ENCODE peak calls at places on chromosomes 12 and 14, in four cellular contexts. One of them, this sample, is unnamed.

GRCh38 chr14:69573841-69574265 is 818 bp downstream of the CCDC177 start:
- DNase-seq in transverse colon: no peak
- DNase-seq in CD8-positive, alpha-beta T cell: no peak
- DNase-seq in glutamatergic neuron: peak
- DNase-seq in this sample: peak

GRCh38 chr12:80086025-80086424 is 13.3 kb upstream of the OTOGL start:
- DNase-seq in transverse colon: no peak
- DNase-seq in CD8-positive, alpha-beta T cell: no peak
- DNase-seq in glutamatergic neuron: no peak
- DNase-seq in this sample: no peak

GRCh38 chr14:99537399-99537798 is 56.2 kb downstream of the CCNK start:
- DNase-seq in transverse colon: peak
- DNase-seq in CD8-positive, alpha-beta T cell: no peak
- DNase-seq in glutamatergic neuron: no peak
- DNase-seq in this sample: no peak

GRCh38 chr12:70292017-70292776 is 49.0 kb downstream of the CNOT2 start:
- DNase-seq in transverse colon: no peak
- DNase-seq in CD8-positive, alpha-beta T cell: no peak
- DNase-seq in glutamatergic neuron: no peak
- DNase-seq in this sample: no peak

GRCh38 chr12:100913872-100914600 is 119.5 kb downstream of the ANO4 start:
- DNase-seq in transverse colon: no peak
- DNase-seq in CD8-positive, alpha-beta T cell: no peak
- DNase-seq in glutamatergic neuron: no peak
- DNase-seq in this sample: no peak

GRCh38 chr14:21039059-21039422 is 3.1 kb upstream of the RNASE7 start:
- DNase-seq in transverse colon: peak
- DNase-seq in CD8-positive, alpha-beta T cell: no peak
- DNase-seq in glutamatergic neuron: peak
- DNase-seq in this sample: no peak

GRCh38 chr12:12439636-12440035 is 82.8 kb downstream of the BORCS5 start:
- DNase-seq in transverse colon: no peak
- DNase-seq in CD8-positive, alpha-beta T cell: peak
- DNase-seq in glutamatergic neuron: no peak
- DNase-seq in this sample: no peak

GRCh38 chr12:55720894-55721444 is 776 bp downstream of the RDH5 start:
- DNase-seq in transverse colon: peak
- DNase-seq in CD8-positive, alpha-beta T cell: no peak
- DNase-seq in glutamatergic neuron: no peak
- DNase-seq in this sample: no peak

GRCh38 chr12:60535363-60535762 is 939.5 kb downstream of the SLC16A7 start:
- DNase-seq in transverse colon: no peak
- DNase-seq in CD8-positive, alpha-beta T cell: no peak
- DNase-seq in glutamatergic neuron: no peak
- DNase-seq in this sample: no peak

GRCh38 chr14:90505531-90505930 is 108.7 kb downstream of the CALM1 start:
- DNase-seq in transverse colon: no peak
- DNase-seq in CD8-positive, alpha-beta T cell: no peak
- DNase-seq in glutamatergic neuron: no peak
- DNase-seq in this sample: no peak

GRCh38 chr14:31992051-31992450 is 85.1 kb upstream of the ARHGAP5 start:
- DNase-seq in transverse colon: no peak
- DNase-seq in CD8-positive, alpha-beta T cell: no peak
- DNase-seq in glutamatergic neuron: no peak
- DNase-seq in this sample: no peak

GRCh38 chr12:104665296-104665695 is 208.5 kb downstream of the CHST11 start:
- DNase-seq in transverse colon: no peak
- DNase-seq in CD8-positive, alpha-beta T cell: no peak
- DNase-seq in glutamatergic neuron: no peak
- DNase-seq in this sample: no peak

GRCh38 chr14:103067231-103067954 is 10.0 kb upstream of the CDC42BPB start:
- DNase-seq in transverse colon: peak
- DNase-seq in CD8-positive, alpha-beta T cell: no peak
- DNase-seq in glutamatergic neuron: no peak
- DNase-seq in this sample: no peak

GRCh38 chr14:105917933-105918436 is 391.6 kb downstream of the TMEM121 start:
- DNase-seq in transverse colon: no peak
- DNase-seq in CD8-positive, alpha-beta T cell: no peak
- DNase-seq in glutamatergic neuron: no peak
- DNase-seq in this sample: no peak

GRCh38 chr12:3250576-3250975 is 173.4 kb downstream of the TSPAN9 start:
- DNase-seq in transverse colon: no peak
- DNase-seq in CD8-positive, alpha-beta T cell: no peak
- DNase-seq in glutamatergic neuron: no peak
- DNase-seq in this sample: no peak

GRCh38 chr12:26135010-26135420 is 10.2 kb upstream of the BHLHE41 start:
- DNase-seq in transverse colon: peak
- DNase-seq in CD8-positive, alpha-beta T cell: no peak
- DNase-seq in glutamatergic neuron: no peak
- DNase-seq in this sample: no peak

GRCh38 chr12:113702796-113703195 is 231.1 kb upstream of the LHX5 start:
- DNase-seq in transverse colon: no peak
- DNase-seq in CD8-positive, alpha-beta T cell: no peak
- DNase-seq in glutamatergic neuron: no peak
- DNase-seq in this sample: no peak

GRCh38 chr14:92391746-92392145 is 68.8 kb downstream of the SLC24A4 start:
- DNase-seq in transverse colon: no peak
- DNase-seq in CD8-positive, alpha-beta T cell: no peak
- DNase-seq in glutamatergic neuron: no peak
- DNase-seq in this sample: no peak

GRCh38 chr12:23462546-23462945 is 486.9 kb downstream of the SOX5 start:
- DNase-seq in transverse colon: no peak
- DNase-seq in CD8-positive, alpha-beta T cell: no peak
- DNase-seq in glutamatergic neuron: no peak
- DNase-seq in this sample: no peak

GRCh38 chr14:26427059-26427458 is 170.8 kb downstream of the NOVA1 start:
- DNase-seq in transverse colon: no peak
- DNase-seq in CD8-positive, alpha-beta T cell: no peak
- DNase-seq in glutamatergic neuron: no peak
- DNase-seq in this sample: no peak

GRCh38 chr12:107320031-107320928 is 226.9 kb upstream of the CRY1 start:
- DNase-seq in transverse colon: peak
- DNase-seq in CD8-positive, alpha-beta T cell: peak
- DNase-seq in glutamatergic neuron: peak
- DNase-seq in this sample: peak

GRCh38 chr12:82015623-82016347 is 256.6 kb upstream of the PPFIA2 start:
- DNase-seq in transverse colon: no peak
- DNase-seq in CD8-positive, alpha-beta T cell: no peak
- DNase-seq in glutamatergic neuron: no peak
- DNase-seq in this sample: no peak

GRCh38 chr12:13084898-13085640 is 18.4 kb downstream of the GSG1 start:
- DNase-seq in transverse colon: no peak
- DNase-seq in CD8-positive, alpha-beta T cell: no peak
- DNase-seq in glutamatergic neuron: no peak
- DNase-seq in this sample: no peak

GRCh38 chr14:59632381-59632780 is 55.8 kb upstream of the CCDC175 start:
- DNase-seq in transverse colon: peak
- DNase-seq in CD8-positive, alpha-beta T cell: no peak
- DNase-seq in glutamatergic neuron: peak
- DNase-seq in this sample: peak

GRCh38 chr14:50772361-50772760 is 58.6 kb downstream of the NIN start:
- DNase-seq in transverse colon: no peak
- DNase-seq in CD8-positive, alpha-beta T cell: no peak
- DNase-seq in glutamatergic neuron: no peak
- DNase-seq in this sample: no peak

GRCh38 chr12:120013659-120014380 is 24.8 kb downstream of the BICDL1 start:
- DNase-seq in transverse colon: no peak
- DNase-seq in CD8-positive, alpha-beta T cell: peak
- DNase-seq in glutamatergic neuron: no peak
- DNase-seq in this sample: no peak

GRCh38 chr14:104389326-104390220 is 190.0 kb upstream of the C14orf180 start:
- DNase-seq in transverse colon: no peak
- DNase-seq in CD8-positive, alpha-beta T cell: peak
- DNase-seq in glutamatergic neuron: no peak
- DNase-seq in this sample: no peak

GRCh38 chr12:77754086-77754485 is 76.6 kb upstream of the NAV3 start:
- DNase-seq in transverse colon: no peak
- DNase-seq in CD8-positive, alpha-beta T cell: no peak
- DNase-seq in glutamatergic neuron: no peak
- DNase-seq in this sample: no peak

GRCh38 chr12:123075591-123076171 is 75.2 kb downstream of the PITPNM2 start:
- DNase-seq in transverse colon: peak
- DNase-seq in CD8-positive, alpha-beta T cell: peak
- DNase-seq in glutamatergic neuron: peak
- DNase-seq in this sample: peak

GRCh38 chr12:116880213-116880816 is 926 bp downstream of the HRK start:
- DNase-seq in transverse colon: no peak
- DNase-seq in CD8-positive, alpha-beta T cell: no peak
- DNase-seq in glutamatergic neuron: no peak
- DNase-seq in this sample: no peak

GRCh38 chr12:116881325-116881866 is at the start of gene HRK:
- DNase-seq in transverse colon: no peak
- DNase-seq in CD8-positive, alpha-beta T cell: no peak
- DNase-seq in glutamatergic neuron: no peak
- DNase-seq in this sample: no peak

GRCh38 chr12:116879509-116880212 is 1.6 kb downstream of the HRK start:
- DNase-seq in transverse colon: peak
- DNase-seq in CD8-positive, alpha-beta T cell: no peak
- DNase-seq in glutamatergic neuron: peak
- DNase-seq in this sample: peak

GRCh38 chr12:116881867-116882507 is 746 bp upstream of the HRK start:
- DNase-seq in transverse colon: no peak
- DNase-seq in CD8-positive, alpha-beta T cell: no peak
- DNase-seq in glutamatergic neuron: no peak
- DNase-seq in this sample: peak

DNA sequence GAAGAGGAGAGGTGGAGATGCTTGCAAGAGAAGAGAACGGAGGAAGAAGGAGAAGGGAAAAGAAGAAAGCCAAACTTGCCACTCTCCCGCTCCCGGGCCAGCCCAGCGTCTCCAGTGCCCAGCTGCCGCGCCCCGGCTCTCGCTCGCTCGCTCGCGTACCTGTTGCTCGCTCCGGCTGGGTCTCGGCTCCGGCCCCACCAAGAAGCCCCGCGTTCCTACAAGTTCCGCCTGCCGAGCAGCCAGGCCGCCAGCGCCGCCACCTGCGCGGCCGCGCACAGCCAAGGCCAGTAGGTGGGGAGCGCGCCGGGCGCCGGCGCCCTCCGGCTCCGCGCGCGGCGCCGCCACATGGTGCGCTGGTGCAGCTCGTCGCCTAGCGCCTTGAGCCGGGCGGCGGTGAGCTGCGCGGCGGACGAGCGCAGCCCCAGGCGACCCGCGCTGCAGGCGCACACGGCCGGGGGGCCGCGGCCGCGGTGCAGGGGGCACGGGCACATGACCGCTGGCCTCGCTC is 370 bp downstream of the HRK start:
- DNase-seq in transverse colon: peak
- DNase-seq in CD8-positive, alpha-beta T cell: no peak
- DNase-seq in glutamatergic neuron: peak
- DNase-seq in this sample: peak
- TF ChIP-seq CTCF in transverse colon: no peak
- TF ChIP-seq CTCF in CD8-positive, alpha-beta T cell: no peak
- TF ChIP-seq CTCF in glutamatergic neuron: no peak
- TF ChIP-seq CTCF in this sample: no peak

DNA sequence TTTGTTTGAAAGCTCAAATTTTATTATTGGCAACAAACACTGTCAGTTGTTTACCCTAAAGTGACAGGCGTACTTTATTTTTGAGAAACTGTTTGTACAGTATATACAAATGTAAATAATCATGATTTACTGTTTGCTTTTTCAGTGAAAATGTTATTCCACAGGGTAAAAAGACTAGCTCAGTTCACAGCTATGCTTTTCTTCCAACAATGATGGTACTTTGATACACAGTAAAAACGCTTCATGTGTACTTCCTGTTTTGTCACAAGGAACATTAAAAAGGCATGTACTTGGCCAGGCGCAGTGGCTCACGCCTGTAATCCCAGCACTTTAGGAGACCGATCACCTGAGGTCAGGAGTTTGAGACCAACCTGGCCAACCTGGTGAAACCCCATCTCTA is 53.7 kb downstream of the MON2 start:
- DNase-seq in transverse colon: no peak
- DNase-seq in CD8-positive, alpha-beta T cell: no peak
- DNase-seq in glutamatergic neuron: no peak
- DNase-seq in this sample: no peak
- TF ChIP-seq CTCF in transverse colon: no peak
- TF ChIP-seq CTCF in CD8-positive, alpha-beta T cell: no peak
- TF ChIP-seq CTCF in glutamatergic neuron: no peak
- TF ChIP-seq CTCF in this sample: no peak

DNA sequence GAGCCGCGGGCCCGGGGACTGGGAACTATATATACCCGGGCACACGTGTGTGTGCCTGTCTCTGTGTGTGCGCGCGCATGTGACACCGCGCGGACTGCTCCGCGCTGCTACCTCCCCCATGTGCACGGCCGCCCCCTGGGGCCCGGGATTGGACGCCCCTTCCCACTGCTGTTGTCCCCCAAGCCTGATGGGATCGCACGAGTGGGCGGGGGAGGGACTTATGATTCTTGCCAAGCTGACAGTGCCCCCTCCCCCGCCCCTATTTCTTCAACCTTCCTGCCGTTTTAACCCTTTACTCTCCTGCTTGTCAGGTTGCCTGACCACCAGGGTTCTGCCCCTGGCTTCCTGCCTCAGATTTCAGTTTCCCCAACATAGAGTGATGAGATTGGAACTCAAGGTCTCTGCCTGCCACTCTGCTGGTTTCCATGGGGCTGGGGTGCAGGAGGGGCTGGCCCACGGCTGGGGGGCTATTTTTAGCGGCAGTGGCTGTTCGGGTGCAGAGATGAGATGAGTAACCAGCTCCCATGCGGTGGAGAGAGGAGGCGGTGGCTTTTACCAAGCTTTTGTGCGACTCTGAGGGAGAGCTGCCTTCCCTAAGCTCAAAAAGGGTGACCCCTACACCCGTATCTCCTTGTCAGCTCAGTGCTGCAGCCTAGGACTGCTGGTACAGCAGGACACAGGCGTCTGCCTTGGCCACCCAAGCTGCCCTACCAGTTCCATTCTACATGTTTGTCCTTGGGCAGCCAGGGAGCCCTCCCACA is at the start of gene DDN:
- DNase-seq in transverse colon: no peak
- DNase-seq in CD8-positive, alpha-beta T cell: peak
- DNase-seq in glutamatergic neuron: peak
- DNase-seq in this sample: peak
- TF ChIP-seq CTCF in transverse colon: no peak
- TF ChIP-seq CTCF in CD8-positive, alpha-beta T cell: no peak
- TF ChIP-seq CTCF in glutamatergic neuron: no peak
- TF ChIP-seq CTCF in this sample: no peak

GRCh38 chr12:102592134-102592533 is 111.8 kb upstream of the IGF1 start:
- DNase-seq in transverse colon: no peak
- DNase-seq in CD8-positive, alpha-beta T cell: no peak
- DNase-seq in glutamatergic neuron: no peak
- DNase-seq in this sample: no peak
- TF ChIP-seq CTCF in transverse colon: no peak
- TF ChIP-seq CTCF in CD8-positive, alpha-beta T cell: no peak
- TF ChIP-seq CTCF in glutamatergic neuron: no peak
- TF ChIP-seq CTCF in this sample: no peak

GRCh38 chr14:68427550-68427890 is 365.3 kb downstream of the ZFP36L1 start:
- DNase-seq in transverse colon: no peak
- DNase-seq in CD8-positive, alpha-beta T cell: no peak
- DNase-seq in glutamatergic neuron: no peak
- DNase-seq in this sample: no peak
- TF ChIP-seq CTCF in transverse colon: no peak
- TF ChIP-seq CTCF in CD8-positive, alpha-beta T cell: no peak
- TF ChIP-seq CTCF in glutamatergic neuron: no peak
- TF ChIP-seq CTCF in this sample: no peak

This sample was measured in nephron progenitor cell.